ENCODE peak calls at places on chromosome 19, in four cellular contexts. V is T follicular helper cell; Y is central memory CD4-positive, alpha-beta T cell; C is EL. H is an unnamed sample.

GRCh38 chr19:54207908-54208783 is 7.5 kb downstream of the RPS9 start:
- DNase-seq in C (peak; percentile 68), Y (peak; percentile 27), V (no peak), H (no peak)

GRCh38 chr19:22517496-22518411 is 95.6 kb upstream of the ZNF98 start:
- DNase-seq in Y (no peak), C (no peak), V (no peak), H (no peak)

GRCh38 chr19:53076984-53077383 is 26.2 kb downstream of the ZNF160 start:
- DNase-seq in Y (no peak), V (no peak), C (peak; percentile 12), H (no peak)

GRCh38 chr19:50646074-50646807 is 3.0 kb upstream of the C19orf81 start:
- DNase-seq in V (no peak), C (peak; percentile 83), Y (no peak), H (no peak)

GRCh38 chr19:32599736-32600157 is 18.8 kb downstream of the PDCD5 start:
- DNase-seq in C (peak; percentile 47), Y (peak; percentile 44), V (peak; percentile 15), H (no peak)

GRCh38 chr19:7868326-7868670 is 5.9 kb downstream of the PRR36 start:
- DNase-seq in Y (no peak), V (no peak), C (peak; percentile 21), H (no peak)

GRCh38 chr19:15469513-15470297 is 5.4 kb upstream of the RASAL3 start:
- DNase-seq in V (no peak), Y (no peak), C (no peak), H (no peak)

GRCh38 chr19:1945899-1946298 is 4.9 kb downstream of the CSNK1G2 start:
- DNase-seq in Y (peak; percentile 21), C (peak; percentile 18), V (peak; percentile 27), H (no peak)

GRCh38 chr19:2426661-2427322 is 594 bp downstream of the TIMM13 start:
- DNase-seq in Y (peak; percentile 10), C (peak; percentile 52), V (no peak), H (peak; percentile 45)

GRCh38 chr19:12868540-12869112 is 12.6 kb downstream of the DNASE2 start:
- DNase-seq in V (no peak), C (no peak), Y (no peak), H (no peak)

GRCh38 chr19:6588508-6589345 is 2.2 kb downstream of the CD70 start:
- DNase-seq in Y (no peak), C (no peak), V (no peak), H (no peak)

GRCh38 chr19:29121684-29122083 is 91.3 kb downstream of the UQCRFS1 start:
- DNase-seq in V (no peak), C (peak; percentile 24), Y (no peak), H (no peak)

GRCh38 chr19:47433121-47433520 is 13.8 kb upstream of the MEIS3 start:
- DNase-seq in C (no peak), V (no peak), Y (no peak), H (no peak)

GRCh38 chr19:10706990-10707389 is 5.8 kb downstream of the QTRT1 start:
- DNase-seq in Y (no peak), C (no peak), V (no peak), H (no peak)